ENCODE peak calls at places on chromosomes 2 and 18, in six cellular contexts. W, G, M, D, T and P are unnamed samples.

GRCh38 chr2:148568597-148568996 is 76.0 kb upstream of the EPC2 start:
- DNase-seq in D (no peak), M (no peak), T (no peak), W (no peak), G (no peak), P (no peak)

GRCh38 chr2:106801256-106801655 is 84.7 kb downstream of the ST6GAL2 start:
- DNase-seq in M (no peak), T (no peak), D (no peak), W (no peak), G (no peak), P (no peak)

GRCh38 chr18:55268629-55269275 is 309.5 kb upstream of the CCDC68 start:
- DNase-seq in D (no peak), W (no peak), G (no peak), M (no peak), T (no peak), P (peak)

GRCh38 chr2:191115391-191115790 is 35.4 kb downstream of the STAT4 start:
- DNase-seq in T (no peak), W (peak), G (no peak), M (no peak), D (no peak), P (peak)

GRCh38 chr2:147631294-147631693 is 213.5 kb upstream of the ACVR2A start:
- DNase-seq in G (no peak), W (no peak), T (no peak), D (no peak), M (no peak), P (no peak)

GRCh38 chr2:6639870-6640639 is 225.7 kb downstream of the CMPK2 start:
- DNase-seq in T (no peak), G (no peak), D (no peak), M (no peak), W (no peak), P (no peak)

GRCh38 chr2:96771792-96772618 is 11.3 kb downstream of the CNNM4 start:
- DNase-seq in D (peak), W (peak), M (no peak), G (no peak), T (no peak), P (no peak)

GRCh38 chr18:37637451-37637850 is 71.9 kb upstream of the CELF4 start:
- DNase-seq in W (no peak), D (no peak), M (no peak), G (no peak), T (no peak), P (no peak)

GRCh38 chr2:31255911-31256571 is 22.1 kb downstream of the EHD3 start:
- DNase-seq in D (no peak), W (peak), M (no peak), G (no peak), T (no peak), P (no peak)

GRCh38 chr2:101124061-101124460 is 27.1 kb downstream of the TBC1D8 start:
- DNase-seq in T (no peak), G (no peak), W (peak), M (no peak), D (no peak), P (no peak)

GRCh38 chr2:39516347-39517101 is 79.4 kb upstream of the MAP4K3 start:
- DNase-seq in D (no peak), G (no peak), M (peak), T (no peak), W (no peak), P (no peak)

GRCh38 chr2:114968748-114969400 is 526.4 kb downstream of the DPP10 start:
- DNase-seq in D (no peak), M (no peak), T (no peak), W (no peak), G (no peak), P (no peak)

GRCh38 chr2:196783431-196784094 is 15.9 kb downstream of the GTF3C3 start:
- DNase-seq in M (no peak), T (no peak), G (no peak), D (no peak), W (peak), P (peak)

GRCh38 chr2:100252811-100253698 is 69.2 kb downstream of the LONRF2 start:
- DNase-seq in G (no peak), T (no peak), M (peak), W (no peak), D (no peak), P (no peak)

GRCh38 chr2:238103465-238104070 is 3.4 kb downstream of the ESPNL start:
- DNase-seq in D (peak), T (no peak), M (peak), W (no peak), G (no peak), P (no peak)

GRCh38 chr2:23536326-23536725 is 151.3 kb downstream of the KLHL29 start:
- DNase-seq in W (peak), D (no peak), T (no peak), G (no peak), M (no peak), P (no peak)

GRCh38 chr2:119160361-119160965 is 1.9 kb upstream of the C1QL2 start:
- DNase-seq in M (no peak), W (no peak), D (no peak), G (no peak), T (no peak), P (no peak)

GRCh38 chr2:163794635-163795034 is 58.8 kb upstream of the FIGN start:
- DNase-seq in G (peak), W (peak), M (no peak), T (no peak), D (no peak), P (no peak)

GRCh38 chr2:175176624-175177023 is 4.9 kb downstream of the ATP5MC3 start:
- DNase-seq in M (no peak), G (no peak), W (no peak), T (no peak), D (no peak), P (no peak)

GRCh38 chr2:54013996-54014395 is 43.2 kb upstream of the PSME4 start:
- DNase-seq in D (no peak), T (no peak), M (no peak), G (no peak), W (no peak), P (no peak)

GRCh38 chr2:223041527-223042109 is 10.4 kb upstream of the KCNE4 start:
- DNase-seq in M (no peak), D (no peak), T (peak), W (peak), G (peak), P (peak)

GRCh38 chr2:45291283-45291682 is 282.0 kb upstream of the SIX2 start:
- DNase-seq in D (no peak), T (no peak), W (no peak), G (no peak), M (no peak), P (no peak)

GRCh38 chr2:63261222-63261621 is 210.6 kb downstream of the OTX1 start:
- DNase-seq in M (no peak), W (no peak), G (no peak), D (no peak), T (no peak), P (no peak)

GRCh38 chr2:66323496-66323895 is 111.4 kb upstream of the MEIS1 start:
- DNase-seq in D (no peak), M (no peak), G (no peak), T (no peak), W (no peak), P (no peak)

GRCh38 chr2:212177724-212178123 is 360.9 kb downstream of the ERBB4 start:
- DNase-seq in G (no peak), D (no peak), M (no peak), W (peak), T (no peak), P (peak)

GRCh38 chr2:99836670-99837069 is 305.7 kb downstream of the AFF3 start:
- DNase-seq in G (peak), T (no peak), D (no peak), M (no peak), W (no peak), P (no peak)

GRCh38 chr2:127597046-127597983 is 48.6 kb upstream of the GPR17 start:
- DNase-seq in M (no peak), W (no peak), G (no peak), D (no peak), T (no peak), P (no peak)

GRCh38 chr2:230870544-230871360 is 6.0 kb downstream of the ITM2C start:
- DNase-seq in D (peak), T (no peak), W (no peak), M (no peak), G (no peak), P (peak)

GRCh38 chr2:177063331-177063730 is 149.3 kb upstream of the HNRNPA3 start:
- DNase-seq in W (no peak), G (no peak), D (no peak), T (no peak), M (no peak), P (no peak)

GRCh38 chr2:191144217-191144616 is 6.6 kb downstream of the STAT4 start:
- DNase-seq in M (no peak), D (no peak), W (no peak), G (no peak), T (no peak), P (no peak)

GRCh38 chr2:101961287-101962242 is 30.2 kb upstream of the IL1R2 start:
- DNase-seq in W (no peak), G (peak), M (peak), T (no peak), D (no peak), P (peak)

GRCh38 chr2:128596453-128597430 is 278.1 kb upstream of the HS6ST1 start:
- DNase-seq in T (no peak), W (no peak), D (no peak), G (no peak), M (no peak), P (no peak)

GRCh38 chr18:58286793-58287625 is 243.0 kb downstream of the NEDD4L start:
- DNase-seq in G (no peak), M (no peak), D (no peak), W (no peak), T (no peak), P (no peak)

GRCh38 chr2:98868548-98869271 is 67.3 kb downstream of the CRACDL start:
- DNase-seq in M (no peak), D (no peak), W (peak), G (no peak), T (no peak), P (no peak)

GRCh38 chr2:222105046-222105445 is 193.8 kb downstream of the PAX3 start:
- DNase-seq in M (no peak), D (no peak), W (peak), G (no peak), T (no peak), P (no peak)

GRCh38 chr2:163774862-163775261 is 39.1 kb upstream of the FIGN start:
- DNase-seq in D (no peak), G (peak), T (no peak), M (no peak), W (peak), P (no peak)

GRCh38 chr2:27831279-27832050 is 58.7 kb downstream of the RBKS start:
- DNase-seq in G (peak), T (no peak), M (no peak), W (no peak), D (no peak), P (peak)

GRCh38 chr2:171318463-171318934 is 115.3 kb downstream of the METTL8 start:
- DNase-seq in T (no peak), W (no peak), D (no peak), M (no peak), G (no peak), P (no peak)

GRCh38 chr2:236720974-236721600 is 151.5 kb downstream of the ACKR3 start:
- DNase-seq in W (peak), M (no peak), G (no peak), D (no peak), T (no peak), P (no peak)

GRCh38 chr2:20348542-20348941 is 2.1 kb downstream of the PUM2 start:
- DNase-seq in D (no peak), M (no peak), W (no peak), G (no peak), T (no peak), P (peak)

DNA sequence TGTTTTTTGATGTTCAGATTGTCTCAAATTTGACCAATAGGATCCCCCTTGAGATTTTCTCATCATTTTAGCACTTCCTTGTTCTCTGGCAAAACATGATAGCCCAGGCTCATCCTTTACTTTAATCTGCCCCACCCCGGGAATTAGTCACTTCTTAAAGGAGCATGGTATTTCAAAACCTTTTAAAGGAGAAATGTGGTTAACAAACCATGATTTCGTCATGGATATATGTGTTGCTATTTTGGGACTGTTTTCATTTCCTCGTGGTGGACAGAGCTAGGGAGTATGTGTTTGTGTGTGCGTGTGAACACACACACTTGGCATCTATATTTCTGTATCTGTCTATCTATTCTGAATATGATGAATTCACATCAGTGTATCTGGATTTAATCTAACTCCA is 128.1 kb downstream of the BIRC6 start:
- DNase-seq in M (no peak), W (peak), T (no peak), D (no peak), G (peak), P (peak)
- H3K4me3 ChIP-seq in M (no peak), W (no peak), T (no peak), D (no peak), G (no peak), P (no peak)

GRCh38 chr2:65144571-65144970 is 14.7 kb upstream of the RAB1A start:
- DNase-seq in G (no peak), T (no peak), W (no peak), D (no peak), M (no peak), P (peak)

GRCh38 chr2:65146067-65146466 is 16.2 kb upstream of the RAB1A start:
- DNase-seq in M (no peak), W (no peak), T (no peak), G (no peak), D (no peak), P (no peak)

GRCh38 chr2:65137197-65137780 is 7.4 kb upstream of the RAB1A start:
- DNase-seq in M (no peak), W (no peak), G (no peak), D (no peak), T (no peak), P (no peak)

GRCh38 chr2:65142515-65142914 is 12.6 kb upstream of the RAB1A start:
- DNase-seq in D (no peak), T (no peak), G (no peak), M (no peak), W (peak), P (peak)
- H3K4me3 ChIP-seq in D (no peak), T (no peak), G (no peak), M (no peak), W (no peak), P (no peak)

GRCh38 chr18:13726228-13726971 is at the start of the genes FAM210A and RNMT:
- DNase-seq in G (peak), M (peak), T (peak), W (peak), D (peak), P (peak)
- H3K4me3 ChIP-seq in G (peak), M (peak), T (peak), W (peak), D (peak), P (peak)

DNA sequence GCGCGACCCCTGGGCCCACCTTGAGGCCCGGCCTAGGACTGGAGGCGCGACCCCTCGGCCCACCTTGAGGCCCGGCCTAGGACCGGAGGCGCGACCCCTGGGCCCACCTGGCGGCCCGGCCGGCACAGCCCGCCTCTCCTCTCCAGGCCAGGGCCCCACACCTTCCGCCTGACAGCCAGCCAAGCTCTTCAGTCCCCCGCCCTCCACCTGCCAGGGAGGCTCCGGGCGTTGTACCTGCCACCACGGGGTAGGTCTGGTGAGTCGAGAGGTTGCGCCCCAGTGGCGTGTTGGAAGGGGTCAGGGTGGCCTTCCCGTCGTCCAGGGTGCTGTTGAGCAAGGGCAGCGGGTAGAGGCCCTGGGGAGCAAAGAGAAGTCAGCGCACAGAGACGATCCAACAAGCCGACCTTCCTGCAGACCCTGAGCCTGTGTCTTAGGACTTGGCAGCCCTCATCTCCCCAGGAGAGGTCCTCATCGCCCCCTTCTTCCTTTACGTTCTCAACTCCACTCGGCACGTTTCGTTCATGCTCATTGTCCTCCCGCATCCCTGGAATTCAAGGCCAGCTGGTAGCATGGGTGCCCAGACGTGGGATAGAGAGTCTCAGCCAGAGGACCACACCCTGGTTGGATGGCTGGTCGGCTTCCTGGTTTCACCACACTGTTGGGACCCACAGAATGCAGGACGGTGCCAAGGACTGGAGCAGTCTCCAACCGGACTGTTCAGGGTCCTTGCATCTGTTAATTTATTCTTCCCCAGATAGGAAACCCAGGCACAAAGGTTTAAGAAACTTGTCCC is 42.2 kb downstream of the PAX8 start:
- DNase-seq in D (no peak), T (no peak), W (no peak), G (no peak), M (no peak), P (peak)
- H3K4me3 ChIP-seq in D (peak), T (peak), W (peak), G (no peak), M (no peak), P (peak)

DNA sequence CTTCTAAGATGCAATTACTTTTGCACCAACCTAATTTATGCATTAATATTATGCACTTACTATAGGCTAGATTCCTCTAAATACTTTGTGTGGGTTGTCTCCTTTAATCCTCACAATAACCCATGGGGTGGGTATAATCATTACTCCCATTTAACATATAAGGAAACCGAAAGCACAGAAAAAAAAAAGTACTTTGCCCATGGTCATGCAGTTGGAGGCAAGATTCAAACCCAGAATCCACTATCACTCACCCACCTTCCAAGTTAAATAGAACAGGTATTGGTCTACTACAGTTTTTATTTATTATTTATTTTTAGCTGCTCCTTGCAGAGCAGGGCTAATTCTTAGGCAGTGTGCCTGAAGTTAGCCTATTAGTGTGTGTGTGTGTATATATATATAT is 76.6 kb upstream of the FZD7 start:
- DNase-seq in W (no peak), T (no peak), G (no peak), M (no peak), D (no peak), P (no peak)
- H3K4me3 ChIP-seq in W (no peak), T (no peak), G (no peak), M (no peak), D (no peak), P (no peak)

DNA sequence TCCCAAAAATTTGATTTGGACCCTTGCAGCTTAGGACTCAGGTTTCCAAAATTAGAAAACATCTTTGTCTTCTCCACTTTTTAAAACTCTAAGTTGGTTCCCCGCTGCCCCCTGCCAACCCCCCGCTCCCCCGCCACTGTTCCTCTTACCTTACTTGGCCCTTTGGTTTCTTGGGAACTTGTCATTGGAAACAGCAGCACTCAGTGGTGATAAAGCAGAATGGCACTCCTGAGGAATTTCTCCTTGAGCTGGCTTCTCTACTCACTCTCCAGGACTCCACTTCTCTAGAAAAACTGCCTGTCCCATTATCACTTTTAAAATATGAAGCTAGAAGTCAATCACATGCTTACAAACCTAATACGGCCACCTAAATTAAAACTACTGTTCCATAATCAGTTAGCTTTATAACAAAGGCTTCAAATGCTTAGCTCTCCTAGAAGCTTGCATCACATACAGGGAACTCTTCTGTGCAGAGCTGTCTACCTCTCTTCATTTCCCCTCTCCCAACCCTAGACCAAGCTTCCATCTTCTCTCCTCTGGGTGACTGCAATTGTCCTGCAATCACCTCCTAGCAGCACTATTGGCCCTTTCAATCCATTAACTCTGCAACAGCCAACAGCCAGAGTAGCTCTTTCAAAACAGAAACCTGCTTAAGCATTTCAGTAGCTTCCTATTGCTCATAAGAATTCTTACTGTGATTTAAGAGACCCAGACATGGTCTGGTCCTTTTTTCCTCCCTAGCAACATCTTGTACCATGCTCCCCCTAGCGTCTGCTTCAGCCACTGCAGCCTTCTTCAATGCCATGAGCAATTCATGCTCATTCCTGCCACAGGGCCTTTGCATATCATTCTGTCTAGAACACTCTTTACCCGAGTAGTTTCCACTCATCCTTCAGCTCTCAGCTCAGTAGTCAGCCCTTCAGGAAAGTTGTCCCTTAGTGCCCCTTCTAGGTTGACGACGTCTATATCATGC is 15.2 kb upstream of the PLEKHM3 start:
- DNase-seq in G (no peak), M (peak), T (peak), W (peak), D (no peak), P (peak)
- H3K4me3 ChIP-seq in G (no peak), M (no peak), T (no peak), W (no peak), D (no peak), P (no peak)

DNA sequence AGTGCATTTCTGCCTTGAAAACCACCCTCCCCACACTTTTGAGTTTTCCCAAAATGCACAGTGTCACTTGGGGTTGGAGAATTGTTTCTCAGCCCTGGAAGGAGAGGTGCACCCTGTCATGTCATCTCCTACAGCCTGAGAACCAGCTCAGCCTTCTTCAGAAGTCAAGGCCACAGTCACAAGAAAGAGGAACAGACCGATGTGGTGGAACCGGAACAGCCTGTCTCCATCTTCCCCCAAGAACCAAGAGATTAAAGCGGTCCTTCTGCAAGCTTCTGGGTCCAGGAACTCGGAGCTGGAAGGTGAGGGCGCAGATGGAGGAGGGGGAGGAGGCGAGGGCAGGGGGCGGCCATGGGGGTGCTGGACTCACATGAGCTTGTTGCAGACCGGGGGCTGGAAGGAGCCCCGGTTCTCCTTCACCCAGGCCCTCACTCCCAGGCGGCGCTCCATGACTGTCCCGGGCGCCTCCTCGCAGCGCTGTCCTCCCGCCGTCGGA is 248 bp downstream of the HAAO start:
- DNase-seq in G (no peak), T (no peak), W (no peak), D (no peak), M (no peak), P (peak)
- H3K4me3 ChIP-seq in G (peak), T (no peak), W (peak), D (peak), M (peak), P (peak)